ENCODE peak calls at places on chromosomes 13 and 19, in seven cellular contexts. T is pancreas; J is transverse colon; L is CD8-positive, alpha-beta T cell; P is BE2C; O is brain microvascular endothelial cell; I is left ventricle myocardium inferior. R is an unnamed sample. For H3K36me3 and H3K27me3, the result is how much of the 10 kb centered on the place peaks cover.

GRCh38 chr19:3536429-3537100 is 2.4 kb upstream of the TEKTIP1 start:
- DNase-seq in T (no peak), J (no peak), L (no peak), P (peak), O (no peak), I (peak), R (no peak)

GRCh38 chr13:31629085-31629785 is 110.1 kb upstream of the RXFP2 start:
- DNase-seq in T (no peak), J (no peak), L (no peak), P (no peak), O (peak), I (no peak), R (peak)

GRCh38 chr13:21347753-21348318 is 111.3 kb downstream of the ZDHHC20 start:
- DNase-seq in T (no peak), J (no peak), L (no peak), P (no peak), O (no peak), I (no peak), R (no peak)

GRCh38 chr13:75581874-75582640 is 32.5 kb downstream of the UCHL3 start:
- DNase-seq in T (no peak), J (no peak), L (no peak), P (no peak), O (no peak), I (no peak), R (no peak)

GRCh38 chr13:75480691-75481175 is 1.2 kb downstream of the TBC1D4 start:
- DNase-seq in T (peak), J (peak), L (no peak), P (peak), O (no peak), I (peak), R (peak)

GRCh38 chr19:11949201-11949600 is 15.6 kb upstream of the ZNF763 start:
- DNase-seq in T (no peak), J (no peak), L (no peak), P (no peak), O (no peak), I (no peak), R (no peak)

GRCh38 chr13:37357548-37357947 is 241.0 kb downstream of the POSTN start:
- DNase-seq in T (no peak), J (no peak), L (no peak), P (no peak), O (no peak), I (no peak), R (no peak)

GRCh38 chr19:54873990-54874389 is at the start of gene FCAR:
- DNase-seq in T (no peak), J (no peak), L (no peak), P (no peak), O (no peak), I (no peak), R (no peak)

GRCh38 chr19:46297700-46298476 is 1.0 kb downstream of the HIF3A start:
- DNase-seq in T (peak), J (peak), L (no peak), P (peak), O (no peak), I (peak), R (no peak)

GRCh38 chr19:19366691-19367396 is 38.6 kb upstream of the GATAD2A start:
- DNase-seq in T (peak), J (peak), L (peak), P (peak), O (peak), I (peak), R (peak)

GRCh38 chr13:106710267-106710666 is 142.3 kb upstream of the ARGLU1 start:
- DNase-seq in T (no peak), J (no peak), L (no peak), P (no peak), O (no peak), I (no peak), R (peak)

GRCh38 chr13:114162533-114162922 is 16.5 kb upstream of the CFAP97D2 start:
- DNase-seq in T (no peak), J (no peak), L (no peak), P (no peak), O (no peak), I (no peak), R (no peak)

GRCh38 chr19:3474015-3474414 is 6.3 kb downstream of the SMIM24 start:
- DNase-seq in T (no peak), J (peak), L (no peak), P (no peak), O (no peak), I (no peak), R (no peak)

GRCh38 chr19:55146648-55147218 is 2.3 kb downstream of the TNNT1 start:
- DNase-seq in T (no peak), J (no peak), L (no peak), P (no peak), O (no peak), I (no peak), R (no peak)

GRCh38 chr19:33207040-33207620 is 13.0 kb downstream of the LRP3 start:
- DNase-seq in T (no peak), J (no peak), L (no peak), P (no peak), O (no peak), I (no peak), R (no peak)

GRCh38 chr19:5719274-5719960 is 529 bp downstream of the LONP1 start:
- DNase-seq in T (peak), J (no peak), L (peak), P (no peak), O (no peak), I (no peak), R (no peak)

GRCh38 chr19:5714819-5715218 is 5.1 kb downstream of the LONP1 start:
- DNase-seq in T (peak), J (no peak), L (no peak), P (no peak), O (no peak), I (no peak), R (no peak)

GRCh38 chr19:5718579-5719273 is 1.2 kb downstream of the LONP1 start:
- DNase-seq in T (peak), J (no peak), L (no peak), P (no peak), O (peak), I (no peak), R (peak)

GRCh38 chr19:5718032-5718578 is 1.8 kb downstream of the LONP1 start:
- DNase-seq in T (peak), J (no peak), L (no peak), P (no peak), O (peak), I (no peak), R (peak)

DNA sequence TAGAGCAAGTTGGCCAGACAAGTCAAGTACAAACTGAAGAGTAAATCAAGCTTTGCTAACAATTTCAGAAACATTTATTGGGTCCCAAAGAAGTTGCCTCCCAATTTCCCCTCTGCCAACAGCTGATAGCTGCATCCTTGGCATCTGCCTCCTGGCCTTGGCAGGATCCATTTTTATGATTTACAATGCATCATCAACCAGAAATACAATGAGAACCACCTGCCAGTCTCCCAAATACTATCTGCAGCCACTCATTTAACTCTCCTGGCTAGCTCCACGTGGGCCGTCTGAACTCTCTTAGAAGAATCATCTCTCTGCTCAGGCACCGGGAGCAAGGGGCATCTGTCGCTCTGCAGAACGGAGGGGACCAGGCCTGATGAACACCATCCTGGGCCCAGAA is 2.7 kb downstream of the LONP1 start:
- DNase-seq in T (no peak), J (no peak), L (no peak), P (no peak), O (no peak), I (no peak), R (no peak)
- H3K36me3 ChIP-seq in T (under half), J (under half), L (under half), P (under half), O (under half), I (under half), R (under half)

GRCh38 chr13:110444226-110444653 is 117.3 kb downstream of the RAB20 start:
- DNase-seq in T (no peak), J (no peak), L (no peak), P (no peak), O (peak), I (peak), R (no peak)
- H3K27me3 ChIP-seq in T (under half), J (under half), L (under half), P (under half), O (under half), I (under half), R (under half)

DNA sequence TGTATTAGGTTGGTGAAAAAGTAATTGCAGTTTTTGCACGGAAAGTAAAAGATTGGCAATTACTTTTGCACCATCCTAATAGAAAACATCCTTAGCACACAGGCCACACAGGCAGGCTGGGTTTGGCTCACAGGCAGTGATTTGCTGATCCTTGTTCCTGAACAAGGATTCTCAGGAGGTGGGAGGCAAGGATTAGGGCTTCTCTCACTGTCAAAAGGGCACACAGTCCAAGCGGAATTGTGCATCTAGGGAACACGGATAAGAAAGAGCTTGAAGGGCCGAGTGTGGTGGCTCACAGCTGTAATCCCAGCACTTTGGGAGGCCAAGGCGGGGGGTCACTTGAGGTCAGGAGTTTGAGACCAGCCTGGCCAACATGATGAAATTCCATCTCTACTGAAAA is 349.1 kb upstream of the TSHZ3 start:
- DNase-seq in T (no peak), J (no peak), L (no peak), P (no peak), O (no peak), I (no peak), R (no peak)
- H3K4me3 ChIP-seq in T (no peak), J (no peak), L (no peak), P (no peak), O (no peak), I (no peak), R (no peak)

DNA sequence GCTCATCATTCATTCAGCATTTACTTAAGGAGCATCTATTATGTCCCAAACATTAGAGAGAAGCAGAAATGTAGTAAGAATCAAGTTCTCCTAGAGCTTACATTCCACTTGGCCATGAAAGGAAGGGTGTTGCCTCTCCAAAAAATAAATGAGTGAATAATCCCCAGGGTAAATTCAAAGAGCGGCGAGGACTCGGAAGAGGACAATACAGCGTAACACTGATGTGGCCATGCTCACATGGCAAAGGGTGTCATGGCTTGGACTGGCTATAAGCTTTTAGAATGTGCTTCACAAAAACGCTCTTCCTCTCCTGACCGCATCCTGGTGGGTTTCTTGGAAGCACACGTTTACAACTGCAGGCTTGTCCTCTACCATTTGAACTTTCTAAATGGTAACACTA is 290.2 kb downstream of the IRS2 start:
- DNase-seq in T (no peak), J (no peak), L (no peak), P (no peak), O (no peak), I (no peak), R (no peak)
- H3K36me3 ChIP-seq in T (under half), J (under half), L (under half), P (under half), O (under half), I (under half), R (under half)

GRCh38 chr19:49069026-49069425 is 3.5 kb downstream of the KCNA7 start:
- DNase-seq in T (no peak), J (no peak), L (no peak), P (no peak), O (no peak), I (no peak), R (no peak)
- H3K27me3 ChIP-seq in T (under half), J (half or more), L (under half), P (under half), O (under half), I (half or more), R (under half)

DNA sequence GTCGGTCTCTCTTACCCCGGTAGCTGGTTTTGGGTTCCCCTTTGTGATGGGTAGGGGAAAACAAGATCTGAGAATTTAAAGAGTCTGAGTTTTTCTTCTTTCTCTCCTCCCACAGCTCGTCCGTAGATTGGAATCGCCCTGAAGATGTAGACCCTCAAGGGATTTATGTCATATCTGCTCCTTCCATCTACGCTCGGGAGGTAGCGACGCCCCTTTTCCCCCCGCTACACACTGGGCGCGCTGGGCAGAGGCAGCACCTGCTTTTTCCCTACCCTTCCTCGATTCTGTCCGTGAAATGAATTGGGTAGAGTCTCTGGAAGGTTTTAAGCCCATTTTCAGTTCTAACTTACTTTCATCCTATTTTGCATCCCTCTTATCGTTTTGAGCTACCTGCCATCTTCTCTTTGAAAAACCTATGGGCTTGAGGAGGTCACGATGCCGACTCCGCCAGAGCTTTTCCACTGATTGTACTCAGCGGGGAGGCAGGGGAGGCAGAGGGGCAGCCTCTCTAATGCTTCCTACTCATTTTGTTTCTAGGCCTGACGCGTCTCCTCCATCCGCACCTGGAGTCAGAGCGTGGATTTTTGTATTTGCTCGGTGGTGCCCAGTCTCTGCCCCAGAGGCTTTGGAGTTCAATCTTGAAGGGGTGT is 7.1 kb upstream of the SELENOV start:
- DNase-seq in T (no peak), J (no peak), L (no peak), P (no peak), O (no peak), I (no peak), R (no peak)
- H3K4me3 ChIP-seq in T (no peak), J (peak), L (peak), P (peak), O (peak), I (peak), R (peak)

GRCh38 chr19:7370546-7370945 is 21.8 kb downstream of the ARHGEF18 start:
- DNase-seq in T (no peak), J (no peak), L (no peak), P (no peak), O (no peak), I (no peak), R (no peak)

GRCh38 chr19:7366701-7367420 is 18.1 kb downstream of the ARHGEF18 start:
- DNase-seq in T (no peak), J (no peak), L (no peak), P (no peak), O (peak), I (no peak), R (no peak)

GRCh38 chr19:7372810-7373209 is 24.1 kb downstream of the ARHGEF18 start:
- DNase-seq in T (no peak), J (no peak), L (no peak), P (no peak), O (no peak), I (no peak), R (no peak)

GRCh38 chr19:7371001-7371400 is 22.3 kb downstream of the ARHGEF18 start:
- DNase-seq in T (no peak), J (no peak), L (no peak), P (no peak), O (no peak), I (no peak), R (no peak)

GRCh38 chr19:7368456-7368855 is 19.7 kb downstream of the ARHGEF18 start:
- DNase-seq in T (no peak), J (peak), L (no peak), P (no peak), O (no peak), I (no peak), R (peak)
- H3K36me3 ChIP-seq in T (under half), J (under half), L (half or more), P (under half), O (under half), I (under half), R (under half)

GRCh38 chr19:15587663-15588062 is 27.4 kb upstream of the CYP4F8 start:
- DNase-seq in T (no peak), J (peak), L (no peak), P (no peak), O (no peak), I (peak), R (no peak)
- H3K27me3 ChIP-seq in T (under half), J (under half), L (under half), P (under half), O (under half), I (half or more), R (under half)